ENCODE peak calls at places on chromosome 10, in six cellular contexts. One of them, this sample, is unnamed.

GRCh38 chr10:14889318-14889717 is 10.7 kb downstream of the SUV39H2 start:
- DNase-seq in tibial artery: no peak
- DNase-seq in GM18507: no peak
- DNase-seq in effector CD8-positive, alpha-beta T cell: no peak
- DNase-seq in mesenteric fat pad: no peak
- DNase-seq in AG09319: no peak
- DNase-seq in this sample: no peak

GRCh38 chr10:15163261-15163864 is 5.1 kb downstream of the NMT2 start:
- DNase-seq in tibial artery: no peak
- DNase-seq in GM18507: no peak
- DNase-seq in effector CD8-positive, alpha-beta T cell: no peak
- DNase-seq in mesenteric fat pad: no peak
- DNase-seq in AG09319: no peak
- DNase-seq in this sample: no peak

GRCh38 chr10:124353091-124353815 is 65.5 kb downstream of the OAT start:
- DNase-seq in tibial artery: peak
- DNase-seq in GM18507: no peak
- DNase-seq in effector CD8-positive, alpha-beta T cell: no peak
- DNase-seq in mesenteric fat pad: peak
- DNase-seq in AG09319: no peak
- DNase-seq in this sample: no peak

GRCh38 chr10:27759483-27760281 is 14.1 kb upstream of the MKX start:
- DNase-seq in tibial artery: no peak
- DNase-seq in GM18507: no peak
- DNase-seq in effector CD8-positive, alpha-beta T cell: no peak
- DNase-seq in mesenteric fat pad: no peak
- DNase-seq in AG09319: no peak
- DNase-seq in this sample: no peak

GRCh38 chr10:74213571-74214162 is 62.6 kb downstream of the ADK start:
- DNase-seq in tibial artery: no peak
- DNase-seq in GM18507: no peak
- DNase-seq in effector CD8-positive, alpha-beta T cell: peak
- DNase-seq in mesenteric fat pad: no peak
- DNase-seq in AG09319: peak
- DNase-seq in this sample: no peak

GRCh38 chr10:1041514-1041913 is 7.4 kb downstream of the IDI1 start:
- DNase-seq in tibial artery: no peak
- DNase-seq in GM18507: no peak
- DNase-seq in effector CD8-positive, alpha-beta T cell: no peak
- DNase-seq in mesenteric fat pad: no peak
- DNase-seq in AG09319: no peak
- DNase-seq in this sample: no peak

GRCh38 chr10:115209133-115209532 is 116.0 kb downstream of the ATRNL1 start:
- DNase-seq in tibial artery: no peak
- DNase-seq in GM18507: no peak
- DNase-seq in effector CD8-positive, alpha-beta T cell: no peak
- DNase-seq in mesenteric fat pad: no peak
- DNase-seq in AG09319: no peak
- DNase-seq in this sample: no peak

GRCh38 chr10:48474764-48475365 is 130.0 kb downstream of the ARHGAP22 start:
- DNase-seq in tibial artery: no peak
- DNase-seq in GM18507: no peak
- DNase-seq in effector CD8-positive, alpha-beta T cell: no peak
- DNase-seq in mesenteric fat pad: peak
- DNase-seq in AG09319: no peak
- DNase-seq in this sample: no peak

GRCh38 chr10:70500812-70501301 is 22.3 kb downstream of the PALD1 start:
- DNase-seq in tibial artery: no peak
- DNase-seq in GM18507: no peak
- DNase-seq in effector CD8-positive, alpha-beta T cell: no peak
- DNase-seq in mesenteric fat pad: no peak
- DNase-seq in AG09319: no peak
- DNase-seq in this sample: no peak

GRCh38 chr10:62335326-62335725 is 38.8 kb upstream of the ZNF365 start:
- DNase-seq in tibial artery: no peak
- DNase-seq in GM18507: no peak
- DNase-seq in effector CD8-positive, alpha-beta T cell: no peak
- DNase-seq in mesenteric fat pad: no peak
- DNase-seq in AG09319: no peak
- DNase-seq in this sample: no peak

GRCh38 chr10:113151178-113151577 is 201.1 kb downstream of the TCF7L2 start:
- DNase-seq in tibial artery: no peak
- DNase-seq in GM18507: no peak
- DNase-seq in effector CD8-positive, alpha-beta T cell: no peak
- DNase-seq in mesenteric fat pad: no peak
- DNase-seq in AG09319: no peak
- DNase-seq in this sample: no peak

This sample was measured in GM12891.